ENCODE peak calls at places on chromosomes 16 and 17, in ten cellular contexts. One of them, this sample, is unnamed.

GRCh38 chr17:68709461-68709860 is 108.3 kb upstream of the FAM20A start:
- DNase-seq in Peyer's patch: no peak
- DNase-seq in tibial nerve: no peak
- DNase-seq in body of pancreas: no peak
- DNase-seq in stomach: no peak
- DNase-seq in esophagus squamous epithelium: no peak
- DNase-seq in A549: no peak
- DNase-seq in prostate gland: no peak
- DNase-seq in adrenal gland: no peak
- DNase-seq in HCT116: no peak
- DNase-seq in this sample: no peak

GRCh38 chr17:62827722-62828498 is 19.8 kb upstream of the MARCHF10 start:
- DNase-seq in Peyer's patch: no peak
- DNase-seq in tibial nerve: no peak
- DNase-seq in body of pancreas: no peak
- DNase-seq in stomach: no peak
- DNase-seq in esophagus squamous epithelium: no peak
- DNase-seq in A549: no peak
- DNase-seq in prostate gland: no peak
- DNase-seq in adrenal gland: no peak
- DNase-seq in HCT116: no peak
- DNase-seq in this sample: no peak

GRCh38 chr17:76550712-76551615 is 11.1 kb downstream of the PRCD start:
- DNase-seq in Peyer's patch: no peak
- DNase-seq in tibial nerve: no peak
- DNase-seq in body of pancreas: no peak
- DNase-seq in stomach: no peak
- DNase-seq in esophagus squamous epithelium: no peak
- DNase-seq in A549: no peak
- DNase-seq in prostate gland: peak
- DNase-seq in adrenal gland: no peak
- DNase-seq in HCT116: no peak
- DNase-seq in this sample: no peak

GRCh38 chr17:65587602-65588193 is 26.2 kb upstream of the AXIN2 start:
- DNase-seq in Peyer's patch: peak
- DNase-seq in tibial nerve: no peak
- DNase-seq in body of pancreas: no peak
- DNase-seq in stomach: no peak
- DNase-seq in esophagus squamous epithelium: no peak
- DNase-seq in A549: no peak
- DNase-seq in prostate gland: no peak
- DNase-seq in adrenal gland: no peak
- DNase-seq in HCT116: no peak
- DNase-seq in this sample: no peak

GRCh38 chr17:12081720-12082119 is 61.0 kb downstream of the MAP2K4 start:
- DNase-seq in Peyer's patch: no peak
- DNase-seq in tibial nerve: no peak
- DNase-seq in body of pancreas: no peak
- DNase-seq in stomach: no peak
- DNase-seq in esophagus squamous epithelium: no peak
- DNase-seq in A549: no peak
- DNase-seq in prostate gland: no peak
- DNase-seq in adrenal gland: no peak
- DNase-seq in HCT116: no peak
- DNase-seq in this sample: peak

GRCh38 chr17:1005361-1005946 is 8.5 kb downstream of the TIMM22 start:
- DNase-seq in Peyer's patch: no peak
- DNase-seq in tibial nerve: no peak
- DNase-seq in body of pancreas: peak
- DNase-seq in stomach: peak
- DNase-seq in esophagus squamous epithelium: no peak
- DNase-seq in A549: no peak
- DNase-seq in prostate gland: peak
- DNase-seq in adrenal gland: peak
- DNase-seq in HCT116: no peak
- DNase-seq in this sample: no peak

GRCh38 chr17:35892091-35892637 is 12.0 kb upstream of the CCL5 start:
- DNase-seq in Peyer's patch: peak
- DNase-seq in tibial nerve: no peak
- DNase-seq in body of pancreas: no peak
- DNase-seq in stomach: no peak
- DNase-seq in esophagus squamous epithelium: no peak
- DNase-seq in A549: no peak
- DNase-seq in prostate gland: no peak
- DNase-seq in adrenal gland: peak
- DNase-seq in HCT116: no peak
- DNase-seq in this sample: no peak

GRCh38 chr17:51718945-51719344 is 439.6 kb downstream of the CA10 start:
- DNase-seq in Peyer's patch: no peak
- DNase-seq in tibial nerve: no peak
- DNase-seq in body of pancreas: no peak
- DNase-seq in stomach: no peak
- DNase-seq in esophagus squamous epithelium: no peak
- DNase-seq in A549: no peak
- DNase-seq in prostate gland: no peak
- DNase-seq in adrenal gland: no peak
- DNase-seq in HCT116: no peak
- DNase-seq in this sample: no peak

GRCh38 chr17:27319536-27320221 is 25.8 kb downstream of the WSB1 start:
- DNase-seq in Peyer's patch: peak
- DNase-seq in tibial nerve: no peak
- DNase-seq in body of pancreas: peak
- DNase-seq in stomach: peak
- DNase-seq in esophagus squamous epithelium: no peak
- DNase-seq in A549: no peak
- DNase-seq in prostate gland: peak
- DNase-seq in adrenal gland: peak
- DNase-seq in HCT116: no peak
- DNase-seq in this sample: peak

GRCh38 chr17:81434079-81434478 is 38.8 kb downstream of the BAHCC1 start:
- DNase-seq in Peyer's patch: no peak
- DNase-seq in tibial nerve: peak
- DNase-seq in body of pancreas: peak
- DNase-seq in stomach: peak
- DNase-seq in esophagus squamous epithelium: no peak
- DNase-seq in A549: no peak
- DNase-seq in prostate gland: no peak
- DNase-seq in adrenal gland: no peak
- DNase-seq in HCT116: no peak
- DNase-seq in this sample: no peak

GRCh38 chr17:80791758-80792284 is 199.8 kb upstream of the CHMP6 start:
- DNase-seq in Peyer's patch: peak
- DNase-seq in tibial nerve: peak
- DNase-seq in body of pancreas: peak
- DNase-seq in stomach: peak
- DNase-seq in esophagus squamous epithelium: no peak
- DNase-seq in A549: peak
- DNase-seq in prostate gland: no peak
- DNase-seq in adrenal gland: peak
- DNase-seq in HCT116: peak
- DNase-seq in this sample: no peak

GRCh38 chr17:78272181-78272913 is 40.9 kb downstream of the TMEM235 start:
- DNase-seq in Peyer's patch: peak
- DNase-seq in tibial nerve: no peak
- DNase-seq in body of pancreas: peak
- DNase-seq in stomach: peak
- DNase-seq in esophagus squamous epithelium: no peak
- DNase-seq in A549: no peak
- DNase-seq in prostate gland: peak
- DNase-seq in adrenal gland: peak
- DNase-seq in HCT116: no peak
- DNase-seq in this sample: peak

GRCh38 chr16:52265446-52265861 is 281.5 kb downstream of the TOX3 start:
- DNase-seq in Peyer's patch: no peak
- DNase-seq in tibial nerve: no peak
- DNase-seq in body of pancreas: no peak
- DNase-seq in stomach: no peak
- DNase-seq in esophagus squamous epithelium: no peak
- DNase-seq in A549: no peak
- DNase-seq in prostate gland: no peak
- DNase-seq in adrenal gland: no peak
- DNase-seq in HCT116: no peak
- DNase-seq in this sample: no peak

GRCh38 chr17:57518587-57519118 is 226.4 kb downstream of the CCDC182 start:
- DNase-seq in Peyer's patch: no peak
- DNase-seq in tibial nerve: no peak
- DNase-seq in body of pancreas: no peak
- DNase-seq in stomach: no peak
- DNase-seq in esophagus squamous epithelium: no peak
- DNase-seq in A549: no peak
- DNase-seq in prostate gland: no peak
- DNase-seq in adrenal gland: no peak
- DNase-seq in HCT116: no peak
- DNase-seq in this sample: no peak

GRCh38 chr17:41367426-41368075 is 2.1 kb downstream of the KRT33B start:
- DNase-seq in Peyer's patch: no peak
- DNase-seq in tibial nerve: no peak
- DNase-seq in body of pancreas: no peak
- DNase-seq in stomach: no peak
- DNase-seq in esophagus squamous epithelium: no peak
- DNase-seq in A549: peak
- DNase-seq in prostate gland: no peak
- DNase-seq in adrenal gland: no peak
- DNase-seq in HCT116: no peak
- DNase-seq in this sample: no peak

GRCh38 chr16:67082891-67083290 is 26.9 kb upstream of the PHAF1 start:
- DNase-seq in Peyer's patch: no peak
- DNase-seq in tibial nerve: no peak
- DNase-seq in body of pancreas: no peak
- DNase-seq in stomach: no peak
- DNase-seq in esophagus squamous epithelium: no peak
- DNase-seq in A549: no peak
- DNase-seq in prostate gland: no peak
- DNase-seq in adrenal gland: no peak
- DNase-seq in HCT116: no peak
- DNase-seq in this sample: no peak

GRCh38 chr16:86045601-86045971 is 146.6 kb downstream of the IRF8 start:
- DNase-seq in Peyer's patch: no peak
- DNase-seq in tibial nerve: no peak
- DNase-seq in body of pancreas: no peak
- DNase-seq in stomach: no peak
- DNase-seq in esophagus squamous epithelium: no peak
- DNase-seq in A549: no peak
- DNase-seq in prostate gland: no peak
- DNase-seq in adrenal gland: no peak
- DNase-seq in HCT116: no peak
- DNase-seq in this sample: no peak

GRCh38 chr16:87484487-87485331 is 8.1 kb downstream of the ZCCHC14 start:
- DNase-seq in Peyer's patch: no peak
- DNase-seq in tibial nerve: no peak
- DNase-seq in body of pancreas: no peak
- DNase-seq in stomach: peak
- DNase-seq in esophagus squamous epithelium: no peak
- DNase-seq in A549: no peak
- DNase-seq in prostate gland: no peak
- DNase-seq in adrenal gland: no peak
- DNase-seq in HCT116: no peak
- DNase-seq in this sample: no peak

GRCh38 chr17:17090642-17091103 is 48.4 kb downstream of the MPRIP start:
- DNase-seq in Peyer's patch: peak
- DNase-seq in tibial nerve: peak
- DNase-seq in body of pancreas: peak
- DNase-seq in stomach: peak
- DNase-seq in esophagus squamous epithelium: no peak
- DNase-seq in A549: no peak
- DNase-seq in prostate gland: peak
- DNase-seq in adrenal gland: no peak
- DNase-seq in HCT116: no peak
- DNase-seq in this sample: peak

GRCh38 chr17:56601613-56602012 is 8.1 kb downstream of the NOG start:
- DNase-seq in Peyer's patch: no peak
- DNase-seq in tibial nerve: no peak
- DNase-seq in body of pancreas: no peak
- DNase-seq in stomach: no peak
- DNase-seq in esophagus squamous epithelium: no peak
- DNase-seq in A549: no peak
- DNase-seq in prostate gland: no peak
- DNase-seq in adrenal gland: no peak
- DNase-seq in HCT116: no peak
- DNase-seq in this sample: no peak

GRCh38 chr16:66515543-66516171 is 34.3 kb downstream of the TK2 start:
- DNase-seq in Peyer's patch: peak
- DNase-seq in tibial nerve: no peak
- DNase-seq in body of pancreas: no peak
- DNase-seq in stomach: no peak
- DNase-seq in esophagus squamous epithelium: no peak
- DNase-seq in A549: peak
- DNase-seq in prostate gland: no peak
- DNase-seq in adrenal gland: no peak
- DNase-seq in HCT116: no peak
- DNase-seq in this sample: no peak

GRCh38 chr16:57184113-57184512 is 1.7 kb downstream of the PSME3IP1 start:
- DNase-seq in Peyer's patch: no peak
- DNase-seq in tibial nerve: no peak
- DNase-seq in body of pancreas: no peak
- DNase-seq in stomach: no peak
- DNase-seq in esophagus squamous epithelium: no peak
- DNase-seq in A549: no peak
- DNase-seq in prostate gland: no peak
- DNase-seq in adrenal gland: no peak
- DNase-seq in HCT116: no peak
- DNase-seq in this sample: no peak
- H3K27ac ChIP-seq in Peyer's patch: no peak
- H3K27ac ChIP-seq in tibial nerve: no peak
- H3K27ac ChIP-seq in body of pancreas: no peak
- H3K27ac ChIP-seq in stomach: no peak
- H3K27ac ChIP-seq in esophagus squamous epithelium: no peak
- H3K27ac ChIP-seq in A549: no peak
- H3K27ac ChIP-seq in prostate gland: no peak
- H3K27ac ChIP-seq in adrenal gland: no peak
- H3K27ac ChIP-seq in HCT116: no peak
- H3K27ac ChIP-seq in this sample: no peak

GRCh38 chr17:4891405-4892062 is 7.8 kb upstream of the C17orf107 start:
- DNase-seq in Peyer's patch: no peak
- DNase-seq in tibial nerve: no peak
- DNase-seq in body of pancreas: no peak
- DNase-seq in stomach: no peak
- DNase-seq in esophagus squamous epithelium: no peak
- DNase-seq in A549: no peak
- DNase-seq in prostate gland: no peak
- DNase-seq in adrenal gland: no peak
- DNase-seq in HCT116: no peak
- DNase-seq in this sample: peak
- TF ChIP-seq POLR2A in Peyer's patch: no peak
- TF ChIP-seq POLR2A in tibial nerve: no peak
- TF ChIP-seq POLR2A in body of pancreas: no peak
- TF ChIP-seq POLR2A in stomach: no peak
- TF ChIP-seq POLR2A in esophagus squamous epithelium: no peak
- TF ChIP-seq POLR2A in A549: no peak
- TF ChIP-seq POLR2A in prostate gland: no peak
- TF ChIP-seq POLR2A in adrenal gland: no peak
- TF ChIP-seq POLR2A in HCT116: no peak
- TF ChIP-seq POLR2A in this sample: no peak

GRCh38 chr16:29664133-29664912 is 1.3 kb downstream of the SPN start:
- DNase-seq in Peyer's patch: peak
- DNase-seq in tibial nerve: no peak
- DNase-seq in body of pancreas: no peak
- DNase-seq in stomach: no peak
- DNase-seq in esophagus squamous epithelium: no peak
- DNase-seq in A549: no peak
- DNase-seq in prostate gland: no peak
- DNase-seq in adrenal gland: no peak
- DNase-seq in HCT116: no peak
- DNase-seq in this sample: peak
- H3K4me3 ChIP-seq in Peyer's patch: peak
- H3K4me3 ChIP-seq in tibial nerve: no peak
- H3K4me3 ChIP-seq in body of pancreas: no peak
- H3K4me3 ChIP-seq in stomach: peak
- H3K4me3 ChIP-seq in esophagus squamous epithelium: peak
- H3K4me3 ChIP-seq in A549: no peak
- H3K4me3 ChIP-seq in prostate gland: no peak
- H3K4me3 ChIP-seq in adrenal gland: no peak
- H3K4me3 ChIP-seq in HCT116: no peak
- H3K4me3 ChIP-seq in this sample: peak

GRCh38 chr17:18877104-18877503 is 19.2 kb downstream of the PRPSAP2 start:
- DNase-seq in Peyer's patch: peak
- DNase-seq in tibial nerve: no peak
- DNase-seq in body of pancreas: no peak
- DNase-seq in stomach: no peak
- DNase-seq in esophagus squamous epithelium: no peak
- DNase-seq in A549: no peak
- DNase-seq in prostate gland: no peak
- DNase-seq in adrenal gland: no peak
- DNase-seq in HCT116: no peak
- DNase-seq in this sample: no peak
- H3K27ac ChIP-seq in Peyer's patch: no peak
- H3K27ac ChIP-seq in tibial nerve: no peak
- H3K27ac ChIP-seq in body of pancreas: no peak
- H3K27ac ChIP-seq in stomach: no peak
- H3K27ac ChIP-seq in esophagus squamous epithelium: no peak
- H3K27ac ChIP-seq in A549: peak
- H3K27ac ChIP-seq in prostate gland: no peak
- H3K27ac ChIP-seq in adrenal gland: no peak
- H3K27ac ChIP-seq in HCT116: peak
- H3K27ac ChIP-seq in this sample: no peak